ENCODE peak calls at places on chromosomes 2 and 18, in four cellular contexts. K, E, V and L are unnamed samples.
A peak's percentile ranks its signal among the peaks of the same experiment; 100 is the strongest.

GRCh38 chr2:240134466-240134865 is 1.6 kb downstream of the COPS9 start:
- DNase-seq in V (no peak), K (no peak), E (no peak), L (no peak)

GRCh38 chr18:2846638-2847340 is at the start of gene EMILIN2:
- DNase-seq in V (peak; percentile 14), K (peak; percentile 44), E (peak; percentile 55), L (peak; percentile 19)

GRCh38 chr18:44079602-44080001 is 601.1 kb upstream of the SETBP1 start:
- DNase-seq in K (no peak), V (peak; percentile 70), E (no peak), L (no peak)

GRCh38 chr2:235314371-235314915 is 179.4 kb upstream of the AGAP1 start:
- DNase-seq in E (no peak), K (no peak), V (no peak), L (no peak)

GRCh38 chr18:69567813-69568488 is 167.3 kb downstream of the DOK6 start:
- DNase-seq in K (no peak), V (no peak), E (no peak), L (no peak)

GRCh38 chr2:141513853-141514252 is 617.0 kb downstream of the LRP1B start:
- DNase-seq in E (no peak), V (no peak), K (no peak), L (no peak)

GRCh38 chr2:140975237-140975636 is 1155.6 kb downstream of the LRP1B start:
- DNase-seq in E (no peak), K (no peak), V (peak; percentile 59), L (no peak)

GRCh38 chr2:236568068-236568921 is 1.3 kb upstream of the ACKR3 start:
- DNase-seq in K (peak; percentile 87), E (peak; percentile 50), V (no peak), L (no peak)

GRCh38 chr2:55883339-55883738 is 40.2 kb downstream of the EFEMP1 start:
- DNase-seq in E (peak; percentile 36), K (no peak), V (peak; percentile 54), L (no peak)

GRCh38 chr2:145751634-145752033 is 1231.7 kb upstream of the ZEB2 start:
- DNase-seq in K (peak; percentile 19), E (no peak), V (peak; percentile 60), L (no peak)

GRCh38 chr2:121648611-121649401 is 456 bp downstream of the CLASP1 start:
- DNase-seq in V (peak; percentile 65), K (peak; percentile 54), E (peak; percentile 52), L (peak; percentile 39)
- TF ChIP-seq POLR2A in V (peak; percentile 26), K (peak; percentile 72), E (no peak), L (no peak)

GRCh38 chr2:134289225-134289624 is 35.4 kb downstream of the MGAT5 start:
- DNase-seq in V (no peak), K (peak; percentile 8), E (no peak), L (no peak)
- TF ChIP-seq POLR2A in V (no peak), K (no peak), E (no peak), L (no peak)

GRCh38 chr2:26359886-26360473 is 13.4 kb upstream of the ADGRF3 start:
- DNase-seq in K (no peak), V (no peak), E (no peak), L (no peak)

GRCh38 chr2:26352892-26353291 is 6.3 kb upstream of the ADGRF3 start:
- DNase-seq in K (no peak), E (no peak), V (peak; percentile 58), L (no peak)

GRCh38 chr2:26356771-26357170 is 10.2 kb upstream of the ADGRF3 start:
- DNase-seq in E (no peak), V (peak; percentile 21), K (no peak), L (no peak)

GRCh38 chr2:26351375-26352090 is 4.9 kb upstream of the ADGRF3 start:
- DNase-seq in K (no peak), E (no peak), V (no peak), L (no peak)

DNA sequence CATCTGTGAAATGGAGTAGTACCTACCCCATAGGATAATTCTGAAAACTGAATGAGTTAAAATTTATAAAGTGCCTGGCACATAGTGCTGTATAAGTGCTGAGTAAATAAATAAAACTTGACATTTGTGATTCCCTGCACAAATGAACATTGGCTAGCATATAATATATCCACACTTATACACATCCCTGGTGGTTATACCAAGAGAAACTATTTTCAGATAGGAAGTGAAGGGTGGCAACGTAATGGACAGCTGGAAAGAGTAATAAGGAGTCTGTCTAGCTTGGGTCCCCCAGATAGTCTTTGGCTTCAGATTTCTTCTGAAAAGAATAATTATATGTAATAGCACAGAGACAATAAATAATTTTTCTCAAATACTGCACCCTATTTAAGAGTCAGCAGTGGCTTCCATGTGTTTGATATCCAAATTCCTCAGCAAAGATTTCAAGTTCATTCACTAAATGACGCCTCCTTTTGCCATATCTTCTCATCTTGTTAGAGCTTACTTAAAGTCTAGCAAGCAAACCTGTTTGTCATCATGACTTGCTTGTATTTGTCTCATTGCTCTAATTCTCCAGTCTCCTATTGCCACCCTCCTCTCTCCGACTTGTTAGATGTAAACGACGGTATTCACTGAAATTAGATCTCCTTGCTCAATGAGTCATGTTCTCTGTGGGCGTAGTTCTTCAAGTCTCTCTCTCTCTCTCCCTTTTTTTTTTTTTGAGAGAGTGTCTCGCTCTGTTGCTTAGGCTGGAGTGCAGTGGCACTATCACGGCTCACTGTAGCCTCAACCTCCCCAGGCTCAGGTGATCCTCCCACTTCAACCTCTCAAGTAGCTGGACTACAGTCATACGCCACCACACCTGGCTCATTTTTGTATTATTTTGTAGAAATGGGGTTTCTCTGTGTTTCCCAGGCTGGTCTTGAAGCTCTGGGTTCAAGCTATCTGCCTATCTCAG is 8.7 kb upstream of the ADGRF3 start:
- DNase-seq in V (peak; percentile 97), E (no peak), K (peak; percentile 73), L (peak; percentile 20)
- TF ChIP-seq POLR2A in V (no peak), E (no peak), K (no peak), L (peak; percentile 14)

GRCh38 chr2:238425505-238425978 is 1.2 kb upstream of the ASB1 start:
- DNase-seq in K (no peak), E (peak; percentile 1), V (no peak), L (no peak)

GRCh38 chr2:238425979-238426567 is 654 bp upstream of the ASB1 start:
- DNase-seq in K (no peak), V (peak; percentile 68), E (peak; percentile 25), L (no peak)

GRCh38 chr2:238428866-238429265 is 2.1 kb downstream of the ASB1 start:
- DNase-seq in V (peak; percentile 21), E (no peak), K (no peak), L (no peak)

GRCh38 chr2:238427435-238428162 is 872 bp downstream of the ASB1 start:
- DNase-seq in E (peak; percentile 18), V (peak; percentile 15), K (no peak), L (no peak)

DNA sequence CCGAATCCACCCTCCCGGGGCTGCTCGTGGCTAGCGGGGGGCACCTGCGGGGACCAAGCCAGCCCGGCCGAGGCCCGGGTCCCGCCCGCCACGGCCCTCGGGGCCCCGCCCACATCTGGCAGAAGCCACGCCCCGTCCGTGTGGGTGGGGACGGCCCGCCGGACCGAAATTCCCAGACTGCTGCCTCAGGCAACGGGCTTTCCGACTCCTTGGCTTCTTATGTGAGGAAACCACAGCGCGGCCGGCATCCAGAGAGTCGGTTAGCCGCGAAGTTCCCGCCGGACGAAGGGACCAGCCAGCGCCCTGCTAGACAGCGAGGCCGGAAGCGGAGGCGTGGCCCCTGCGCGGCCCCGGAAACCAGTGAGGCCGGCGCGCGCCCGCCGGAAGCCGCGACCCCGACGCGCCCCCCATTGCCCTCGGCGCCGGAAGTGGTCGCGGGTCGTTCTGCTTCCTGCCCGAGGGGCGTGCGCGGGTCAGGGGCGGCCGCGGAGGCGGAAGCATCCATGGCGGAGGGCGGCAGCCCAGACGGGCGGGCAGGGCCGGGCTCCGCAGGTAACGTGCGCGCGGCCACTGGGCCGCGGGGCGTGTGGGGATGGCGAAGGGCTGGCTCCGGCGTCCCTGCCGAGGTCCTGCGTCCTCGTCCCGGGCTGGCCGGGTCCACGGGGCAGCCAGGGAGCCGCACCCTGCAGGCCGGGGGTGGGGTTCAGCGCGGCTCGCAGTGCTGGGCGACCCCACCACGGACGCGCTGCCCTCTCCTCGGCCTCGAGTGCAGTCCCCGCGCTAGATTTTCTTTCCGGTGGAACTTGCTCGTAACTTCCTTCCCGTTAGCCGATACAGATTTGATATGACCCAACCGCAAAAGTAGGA is at the start of gene ASB1:
- DNase-seq in K (peak; percentile 69), V (peak; percentile 85), E (peak; percentile 71), L (peak; percentile 52)
- TF ChIP-seq POLR2A in K (peak; percentile 54), V (peak; percentile 88), E (no peak), L (no peak)

GRCh38 chr2:205682239-205683021 is at the start of gene NRP2:
- DNase-seq in V (peak; percentile 89), E (peak; percentile 84), K (peak; percentile 85), L (peak; percentile 79)
- TF ChIP-seq POLR2A in V (peak; percentile 93), E (no peak), K (peak; percentile 94), L (peak; percentile 80)